ENCODE peak calls at places on chromosomes 1 and 21, in four cellular contexts. Q is GM18507, R is kidney tubule cell, X is HEK293T. J is an unnamed sample.

GRCh38 chr1:214581785-214582184 is 21.2 kb upstream of the CENPF start:
- DNase-seq in Q (no peak), R (peak), X (no peak), J (no peak)

GRCh38 chr1:12204140-12204539 is 25.7 kb upstream of the VPS13D start:
- DNase-seq in Q (no peak), R (no peak), X (no peak), J (no peak)

GRCh38 chr1:202163281-202164270 is 3.2 kb upstream of the PTPN7 start:
- DNase-seq in Q (no peak), R (no peak), X (no peak), J (no peak)

GRCh38 chr1:155717041-155717440 is 28.1 kb downstream of the DAP3 start:
- DNase-seq in Q (peak), R (no peak), X (no peak), J (no peak)

GRCh38 chr1:68225781-68226180 is 6.5 kb downstream of the WLS start:
- DNase-seq in Q (no peak), R (peak), X (no peak), J (no peak)

GRCh38 chr21:41622831-41623548 is 115.0 kb upstream of the TMPRSS2 start:
- DNase-seq in Q (no peak), R (peak), X (no peak), J (no peak)

GRCh38 chr1:226827458-226827857 is 43.0 kb upstream of the PSEN2 start:
- DNase-seq in Q (no peak), R (no peak), X (no peak), J (no peak)

GRCh38 chr1:12457771-12458170 is 160.2 kb downstream of the DHRS3 start:
- DNase-seq in Q (no peak), R (no peak), X (no peak), J (no peak)

GRCh38 chr1:91012196-91012595 is 9.6 kb downstream of the ZNF644 start:
- DNase-seq in Q (no peak), R (no peak), X (no peak), J (no peak)

GRCh38 chr1:113972954-113973353 is 6.3 kb upstream of the OLFML3 start:
- DNase-seq in Q (no peak), R (no peak), X (no peak), J (no peak)

GRCh38 chr1:16421201-16421600 is 16.0 kb downstream of the SPATA21 start:
- DNase-seq in Q (no peak), R (no peak), X (no peak), J (no peak)

GRCh38 chr1:215489771-215490566 is 77.1 kb upstream of the KCTD3 start:
- DNase-seq in Q (no peak), R (no peak), X (no peak), J (no peak)

GRCh38 chr1:21622466-21623315 is 46.5 kb downstream of the RAP1GAP start:
- DNase-seq in Q (peak), R (peak), X (peak), J (no peak)

GRCh38 chr21:36059823-36060158 is 535 bp downstream of the SETD4 start:
- DNase-seq in Q (no peak), R (no peak), X (peak), J (no peak)

GRCh38 chr1:15939181-15940109 is 36.5 kb downstream of the ZBTB17 start:
- DNase-seq in Q (no peak), R (peak), X (no peak), J (no peak)

GRCh38 chr1:43671626-43672330 is 21.8 kb downstream of the KDM4A start:
- DNase-seq in Q (no peak), R (peak), X (no peak), J (no peak)

GRCh38 chr1:8552135-8552534 is 234.2 kb downstream of the SLC45A1 start:
- DNase-seq in Q (no peak), R (no peak), X (no peak), J (no peak)

GRCh38 chr21:38136201-38136600 is 120.6 kb upstream of the KCNJ15 start:
- DNase-seq in Q (no peak), R (no peak), X (no peak), J (no peak)

GRCh38 chr1:72845342-72845741 is 563.0 kb upstream of the NEGR1 start:
- DNase-seq in Q (no peak), R (peak), X (peak), J (no peak)

GRCh38 chr1:235513495-235514366 is 9.5 kb upstream of the B3GALNT2 start:
- DNase-seq in Q (no peak), R (peak), X (peak), J (peak)

GRCh38 chr1:21302747-21303715 is 12.8 kb upstream of the ECE1 start:
- DNase-seq in Q (no peak), R (peak), X (no peak), J (no peak)

GRCh38 chr1:168199056-168199455 is 20.3 kb downstream of the TIPRL start:
- DNase-seq in Q (no peak), R (no peak), X (no peak), J (no peak)

GRCh38 chr1:184041731-184042130 is 4.2 kb upstream of the COLGALT2 start:
- DNase-seq in Q (no peak), R (no peak), X (no peak), J (no peak)